ENCODE peak calls at places on chromosome 3, in five cellular contexts. One of them, this sample, is unnamed.

GRCh38 chr3:20846081-20846480 is 660.1 kb upstream of the SGO1 start:
- DNase-seq in testis: no peak
- DNase-seq in breast epithelium: no peak
- DNase-seq in effector CD4-positive, alpha-beta T cell: no peak
- DNase-seq in stimulated activated naive CD8-positive, alpha-beta T cell treated with anti-CD3 and anti-CD28 coated beads, Interleukin-15, Interleukin-2, amounts not matched to agents 100 U/mL and 50 U/mL, for 24 hours: no peak
- DNase-seq in this sample: no peak

GRCh38 chr3:12644297-12644937 is 19.5 kb downstream of the RAF1 start:
- DNase-seq in breast epithelium: no peak
- DNase-seq in stimulated activated naive CD8-positive, alpha-beta T cell treated with anti-CD3 and anti-CD28 coated beads, Interleukin-15, Interleukin-2, amounts not matched to agents 100 U/mL and 50 U/mL, for 24 hours: no peak
- DNase-seq in effector CD4-positive, alpha-beta T cell: no peak
- DNase-seq in testis: no peak
- DNase-seq in this sample: no peak

GRCh38 chr3:137761563-137762503 is 2.3 kb upstream of the SOX14 start:
- DNase-seq in effector CD4-positive, alpha-beta T cell: no peak
- DNase-seq in testis: no peak
- DNase-seq in stimulated activated naive CD8-positive, alpha-beta T cell treated with anti-CD3 and anti-CD28 coated beads, Interleukin-15, Interleukin-2, amounts not matched to agents 100 U/mL and 50 U/mL, for 24 hours: no peak
- DNase-seq in breast epithelium: no peak
- DNase-seq in this sample: no peak

GRCh38 chr3:131561511-131561910 is 58.7 kb upstream of the MRPL3 start:
- DNase-seq in effector CD4-positive, alpha-beta T cell: no peak
- DNase-seq in testis: no peak
- DNase-seq in stimulated activated naive CD8-positive, alpha-beta T cell treated with anti-CD3 and anti-CD28 coated beads, Interleukin-15, Interleukin-2, amounts not matched to agents 100 U/mL and 50 U/mL, for 24 hours: no peak
- DNase-seq in breast epithelium: no peak
- DNase-seq in this sample: no peak

GRCh38 chr3:57157666-57158065 is 7.5 kb downstream of the IL17RD start:
- DNase-seq in stimulated activated naive CD8-positive, alpha-beta T cell treated with anti-CD3 and anti-CD28 coated beads, Interleukin-15, Interleukin-2, amounts not matched to agents 100 U/mL and 50 U/mL, for 24 hours: no peak
- DNase-seq in breast epithelium: no peak
- DNase-seq in effector CD4-positive, alpha-beta T cell: no peak
- DNase-seq in testis: no peak
- DNase-seq in this sample: no peak

GRCh38 chr3:53486961-53487654 is 7.3 kb upstream of the CACNA1D start:
- DNase-seq in effector CD4-positive, alpha-beta T cell: no peak
- DNase-seq in breast epithelium: no peak
- DNase-seq in testis: no peak
- DNase-seq in stimulated activated naive CD8-positive, alpha-beta T cell treated with anti-CD3 and anti-CD28 coated beads, Interleukin-15, Interleukin-2, amounts not matched to agents 100 U/mL and 50 U/mL, for 24 hours: no peak
- DNase-seq in this sample: no peak

GRCh38 chr3:109336272-109336957 is 931 bp downstream of the DPPA4 start:
- DNase-seq in testis: peak
- DNase-seq in effector CD4-positive, alpha-beta T cell: no peak
- DNase-seq in stimulated activated naive CD8-positive, alpha-beta T cell treated with anti-CD3 and anti-CD28 coated beads, Interleukin-15, Interleukin-2, amounts not matched to agents 100 U/mL and 50 U/mL, for 24 hours: peak
- DNase-seq in breast epithelium: no peak
- DNase-seq in this sample: no peak

GRCh38 chr3:175911937-175912336 is 1052.8 kb downstream of the NAALADL2 start:
- DNase-seq in stimulated activated naive CD8-positive, alpha-beta T cell treated with anti-CD3 and anti-CD28 coated beads, Interleukin-15, Interleukin-2, amounts not matched to agents 100 U/mL and 50 U/mL, for 24 hours: no peak
- DNase-seq in effector CD4-positive, alpha-beta T cell: no peak
- DNase-seq in breast epithelium: no peak
- DNase-seq in testis: no peak
- DNase-seq in this sample: no peak

GRCh38 chr3:60594025-60594424 is 657.2 kb downstream of the FHIT start:
- DNase-seq in breast epithelium: peak
- DNase-seq in effector CD4-positive, alpha-beta T cell: no peak
- DNase-seq in testis: peak
- DNase-seq in stimulated activated naive CD8-positive, alpha-beta T cell treated with anti-CD3 and anti-CD28 coated beads, Interleukin-15, Interleukin-2, amounts not matched to agents 100 U/mL and 50 U/mL, for 24 hours: no peak
- DNase-seq in this sample: no peak

GRCh38 chr3:11385908-11386307 is 113.7 kb downstream of the ATG7 start:
- DNase-seq in effector CD4-positive, alpha-beta T cell: no peak
- DNase-seq in stimulated activated naive CD8-positive, alpha-beta T cell treated with anti-CD3 and anti-CD28 coated beads, Interleukin-15, Interleukin-2, amounts not matched to agents 100 U/mL and 50 U/mL, for 24 hours: no peak
- DNase-seq in breast epithelium: no peak
- DNase-seq in testis: no peak
- DNase-seq in this sample: no peak